ENCODE peak calls at places on chromosomes 2 and 18, in six cellular contexts. N is HCT116, U is K562, B is HepG2, C is GM12878, W is H1. T is an unnamed sample.

GRCh38 chr18:76821875-76822509 is 365 bp upstream of the ZNF236 start:
- DNase-seq in N (no peak), U (peak; percentile 87), B (no peak), C (no peak), W (no peak), T (no peak)

GRCh38 chr2:216283038-216283900 is 89.0 kb downstream of the MARCHF4 start:
- DNase-seq in N (peak; percentile 50), U (peak; percentile 39), B (peak; percentile 38), C (no peak), W (peak; percentile 83), T (peak; percentile 76)

GRCh38 chr2:69086466-69086865 is 73.5 kb downstream of the ANTXR1 start:
- DNase-seq in N (no peak), U (no peak), B (no peak), C (no peak), W (no peak), T (peak; percentile 9)

GRCh38 chr2:151264157-151264835 is 2.6 kb upstream of the RBM43 start:
- DNase-seq in N (no peak), U (no peak), B (peak; percentile 58), C (no peak), W (no peak), T (no peak)

GRCh38 chr2:138602166-138602460 is 100.5 kb downstream of the SPOPL start:
- DNase-seq in N (no peak), U (no peak), B (no peak), C (no peak), W (no peak), T (no peak)

GRCh38 chr2:234313498-234313897 is 183.4 kb downstream of the ARL4C start:
- DNase-seq in N (no peak), U (no peak), B (no peak), C (no peak), W (no peak), T (no peak)

GRCh38 chr18:9653390-9653789 is 39.0 kb upstream of the PPP4R1 start:
- DNase-seq in N (no peak), U (no peak), B (peak; percentile 57), C (no peak), W (no peak), T (no peak)

GRCh38 chr2:139055165-139055564 is 275.0 kb upstream of the NXPH2 start:
- DNase-seq in N (no peak), U (no peak), B (no peak), C (no peak), W (no peak), T (no peak)

GRCh38 chr2:157480182-157480961 is 36.5 kb upstream of the CYTIP start:
- DNase-seq in N (no peak), U (no peak), B (no peak), C (no peak), W (no peak), T (no peak)

GRCh38 chr18:78758496-78758895 is 221.1 kb upstream of the SALL3 start:
- DNase-seq in N (no peak), U (no peak), B (no peak), C (no peak), W (no peak), T (no peak)

GRCh38 chr2:107607054-107607453 is 219.6 kb upstream of the RGPD4 start:
- DNase-seq in N (no peak), U (no peak), B (no peak), C (no peak), W (no peak), T (no peak)

GRCh38 chr2:135962401-135963138 is 22.9 kb downstream of the DARS1 start:
- DNase-seq in N (no peak), U (no peak), B (no peak), C (no peak), W (no peak), T (no peak)

GRCh38 chr2:136381722-136382633 is 264.0 kb upstream of the CXCR4 start:
- DNase-seq in N (no peak), U (no peak), B (no peak), C (peak; percentile 85), W (no peak), T (no peak)

GRCh38 chr2:143885461-143885860 is 634.5 kb downstream of the ZEB2 start:
- DNase-seq in N (no peak), U (no peak), B (no peak), C (no peak), W (no peak), T (no peak)

GRCh38 chr2:174901075-174901474 is 104.1 kb downstream of the CHN1 start:
- DNase-seq in N (no peak), U (no peak), B (no peak), C (no peak), W (no peak), T (no peak)

GRCh38 chr2:166230024-166230723 is 102.4 kb upstream of the SCN1A start:
- DNase-seq in N (no peak), U (no peak), B (peak; percentile 98), C (no peak), W (no peak), T (no peak)

GRCh38 chr2:88903744-88904353 is 212.4 kb downstream of the RPIA start:
- DNase-seq in N (peak; percentile 31), U (peak; percentile 33), B (peak; percentile 58), C (no peak), W (no peak), T (peak; percentile 25)

GRCh38 chr2:15638720-15639119 is 47.1 kb downstream of the DDX1 start:
- DNase-seq in N (no peak), U (no peak), B (no peak), C (no peak), W (no peak), T (no peak)

GRCh38 chr2:60725466-60725865 is 30.6 kb upstream of the PAPOLG start:
- DNase-seq in N (no peak), U (no peak), B (no peak), C (no peak), W (no peak), T (no peak)

GRCh38 chr2:233461481-233461891 is 105.1 kb downstream of the USP40 start:
- DNase-seq in N (no peak), U (no peak), B (no peak), C (no peak), W (no peak), T (no peak)

GRCh38 chr2:39240758-39241157 is 3.0 kb downstream of the CDKL4 start:
- DNase-seq in N (no peak), U (no peak), B (no peak), C (no peak), W (no peak), T (no peak)

GRCh38 chr2:149648282-149649030 is 60.9 kb upstream of the MMADHC start:
- DNase-seq in N (no peak), U (no peak), B (no peak), C (no peak), W (no peak), T (peak; percentile 6)

GRCh38 chr2:119697290-119698013 is 18.5 kb downstream of the TMEM177 start:
- DNase-seq in N (no peak), U (no peak), B (no peak), C (peak; percentile 26), W (no peak), T (no peak)

GRCh38 chr18:59715966-59716369 is 18.7 kb upstream of the CCBE1 start:
- DNase-seq in N (peak; percentile 8), U (no peak), B (no peak), C (no peak), W (no peak), T (no peak)

GRCh38 chr2:150589760-150590159 is 102.3 kb upstream of the RND3 start:
- DNase-seq in N (no peak), U (no peak), B (no peak), C (no peak), W (no peak), T (no peak)

GRCh38 chr18:22988208-22988607 is 55.1 kb downstream of the RBBP8 start:
- DNase-seq in N (no peak), U (no peak), B (no peak), C (no peak), W (no peak), T (no peak)

GRCh38 chr18:76524900-76525698 is 30.1 kb upstream of the ZNF516 start:
- DNase-seq in N (no peak), U (no peak), B (peak; percentile 59), C (no peak), W (no peak), T (no peak)

GRCh38 chr2:62478093-62478580 is 27.9 kb downstream of the TMEM17 start:
- DNase-seq in N (no peak), U (no peak), B (peak; percentile 60), C (no peak), W (no peak), T (no peak)

DNA sequence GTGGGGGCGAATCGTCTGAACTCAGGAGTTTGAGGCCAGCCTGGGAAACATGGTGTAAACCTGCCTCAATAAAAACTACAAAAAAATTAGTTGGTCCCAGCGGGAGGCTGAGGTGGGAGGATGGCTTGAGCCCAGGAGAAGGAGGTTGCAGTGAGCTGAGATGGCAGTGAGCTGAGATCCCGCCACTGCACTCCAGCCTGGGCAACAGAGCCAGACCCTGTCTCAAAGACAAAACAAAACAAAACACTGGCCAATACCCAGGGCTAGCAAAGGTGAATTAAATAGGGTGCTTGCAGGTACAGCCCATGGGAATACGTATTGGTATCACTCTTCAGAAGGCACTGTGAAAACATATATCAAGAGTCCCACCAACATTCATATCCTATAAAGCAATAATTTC is 7.0 kb downstream of the ITSN2 start:
- DNase-seq in N (no peak), U (no peak), B (no peak), C (no peak), W (no peak), T (no peak)
- H3K4me1 ChIP-seq in N (no peaks in the 10 kb centered on the region), U (peaks cover 16% of the 10 kb centered on the region), B (peaks cover 7% of the 10 kb centered on the region), C (peaks cover 28% of the 10 kb centered on the region), W (no peaks in the 10 kb centered on the region), T (no peaks in the 10 kb centered on the region)

GRCh38 chr2:222964632-222965031 is 87.4 kb upstream of the KCNE4 start:
- DNase-seq in N (no peak), U (no peak), B (no peak), C (no peak), W (no peak), T (no peak)

GRCh38 chr2:222960126-222960525 is 91.9 kb upstream of the KCNE4 start:
- DNase-seq in N (no peak), U (no peak), B (no peak), C (peak; percentile 34), W (no peak), T (no peak)

GRCh38 chr2:222959358-222959757 is 92.6 kb upstream of the KCNE4 start:
- DNase-seq in N (peak; percentile 55), U (no peak), B (peak; percentile 45), C (no peak), W (peak; percentile 71), T (peak; percentile 92)
- TF ChIP-seq ZNF274 in N (no peak), U (no peak), B (no peak), C (no peak), W (no peak), T (no peak)

DNA sequence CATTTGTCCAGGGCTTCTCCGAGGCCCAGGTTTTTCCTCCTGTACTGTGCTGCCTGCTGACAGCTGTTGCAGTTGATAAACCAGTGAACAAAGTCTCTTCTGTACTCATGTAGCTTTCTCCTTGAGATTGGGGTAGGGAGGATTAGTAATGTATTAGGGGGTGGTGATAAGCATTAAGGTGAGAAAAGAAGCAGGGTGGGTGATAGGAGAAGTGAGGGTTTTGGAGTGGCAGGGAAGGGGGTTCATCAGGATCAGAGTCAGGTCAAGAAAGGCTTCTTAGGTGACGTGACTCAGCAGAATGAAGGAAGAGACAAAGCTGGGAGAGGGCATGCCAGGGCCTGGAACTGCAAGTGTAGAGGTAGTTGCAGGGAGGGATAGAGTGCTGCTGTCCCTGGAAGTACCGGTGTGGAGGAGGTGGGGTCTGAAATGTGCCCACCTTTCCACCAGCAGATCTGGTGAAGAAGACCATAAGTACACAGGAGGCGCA is 48.7 kb downstream of the PKP4 start:
- DNase-seq in N (no peak), U (peak; percentile 34), B (no peak), C (no peak), W (no peak), T (no peak)
- H3K4me1 ChIP-seq in N (peaks cover 32% of the 10 kb centered on the region), U (peaks cover 37% of the 10 kb centered on the region), B (peaks cover 62% of the 10 kb centered on the region), C (no peaks in the 10 kb centered on the region), W (peaks cover under 1% of the 10 kb centered on the region), T (peaks cover 3% of the 10 kb centered on the region)

GRCh38 chr2:31415421-31415820 is 879 bp upstream of the XDH start:
- DNase-seq in N (no peak), U (no peak), B (no peak), C (no peak), W (no peak), T (no peak)
- TF ChIP-seq ZNF274 in N (no peak), U (no peak), B (no peak), C (no peak), W (no peak), T (no peak)